ENCODE peak calls at places on chromosome 1, in five cellular contexts. Y is heart left ventricle, T is BJ, R is hepatocyte, H is body of pancreas. P is an unnamed sample.

GRCh38 chr1:61426254-61426653 is 298.7 kb downstream of the TM2D1 start:
- DNase-seq in T (no peak), Y (no peak), R (no peak), H (no peak), P (no peak)

GRCh38 chr1:26280333-26281042 is 602 bp downstream of the SH3BGRL3 start:
- DNase-seq in T (no peak), Y (peak), R (peak), H (peak), P (peak)

GRCh38 chr1:9439074-9439761 is 100.0 kb upstream of the SLC25A33 start:
- DNase-seq in Y (no peak), R (no peak), H (peak), T (no peak), P (no peak)

GRCh38 chr1:36622741-36623648 is 140.3 kb upstream of the CSF3R start:
- DNase-seq in T (no peak), Y (no peak), H (peak), R (peak), P (no peak)

GRCh38 chr1:28091043-28091781 is 2.8 kb upstream of the EYA3 start:
- DNase-seq in H (peak), Y (peak), T (no peak), R (peak), P (peak)

GRCh38 chr1:201170533-201171062 is 16.3 kb upstream of the TMEM9 start:
- DNase-seq in T (peak), Y (peak), R (peak), H (peak), P (peak)

GRCh38 chr1:77018386-77019156 is 151.3 kb downstream of the ST6GALNAC5 start:
- DNase-seq in T (no peak), H (no peak), R (no peak), Y (no peak), P (no peak)

GRCh38 chr1:2939041-2939552 is 82.2 kb upstream of the ACTRT2 start:
- DNase-seq in H (no peak), T (no peak), R (no peak), Y (peak), P (no peak)

GRCh38 chr1:216809649-216810048 is 86.4 kb upstream of the ESRRG start:
- DNase-seq in H (no peak), R (no peak), Y (no peak), T (no peak), P (no peak)

GRCh38 chr1:77170687-77171086 is 48.5 kb downstream of the PIGK start:
- DNase-seq in T (peak), H (no peak), Y (no peak), R (no peak), P (peak)

GRCh38 chr1:206693029-206693428 is 8.3 kb downstream of the MAPKAPK2 start:
- DNase-seq in T (no peak), R (no peak), H (peak), Y (peak), P (peak)

GRCh38 chr1:6497215-6497866 is 5.9 kb upstream of the PLEKHG5 start:
- DNase-seq in Y (peak), H (peak), R (peak), T (no peak), P (peak)

GRCh38 chr1:234658143-234658542 is 48.2 kb upstream of the IRF2BP2 start:
- DNase-seq in Y (no peak), R (peak), T (no peak), H (peak), P (peak)

GRCh38 chr1:13759072-13759471 is 59.1 kb downstream of the PRDM2 start:
- DNase-seq in T (no peak), H (peak), R (peak), Y (no peak), P (no peak)

GRCh38 chr1:87795615-87796337 is 467.1 kb downstream of the LMO4 start:
- DNase-seq in H (peak), R (peak), T (no peak), Y (no peak), P (no peak)

GRCh38 chr1:95353185-95353584 is 119.2 kb downstream of the RWDD3 start:
- DNase-seq in Y (no peak), T (no peak), H (no peak), R (no peak), P (no peak)

GRCh38 chr1:228463009-228463558 is 24.1 kb upstream of the RNF187 start:
- DNase-seq in H (no peak), Y (no peak), R (no peak), T (no peak), P (no peak)

GRCh38 chr1:228465134-228465533 is 22.0 kb upstream of the RNF187 start:
- DNase-seq in Y (no peak), H (no peak), R (no peak), T (no peak), P (no peak)

GRCh38 chr1:228464487-228464983 is 22.6 kb upstream of the RNF187 start:
- DNase-seq in R (peak), T (peak), Y (peak), H (peak), P (peak)

GRCh38 chr1:228463559-228464455 is 23.4 kb upstream of the RNF187 start:
- DNase-seq in R (peak), T (no peak), H (no peak), Y (no peak), P (no peak)

GRCh38 chr1:228465571-228466146 is 21.5 kb upstream of the RNF187 start:
- DNase-seq in R (no peak), Y (no peak), T (no peak), H (no peak), P (no peak)
- TF ChIP-seq CTCF in R (no peak), Y (no peak), T (no peak), H (no peak), P (no peak)

DNA sequence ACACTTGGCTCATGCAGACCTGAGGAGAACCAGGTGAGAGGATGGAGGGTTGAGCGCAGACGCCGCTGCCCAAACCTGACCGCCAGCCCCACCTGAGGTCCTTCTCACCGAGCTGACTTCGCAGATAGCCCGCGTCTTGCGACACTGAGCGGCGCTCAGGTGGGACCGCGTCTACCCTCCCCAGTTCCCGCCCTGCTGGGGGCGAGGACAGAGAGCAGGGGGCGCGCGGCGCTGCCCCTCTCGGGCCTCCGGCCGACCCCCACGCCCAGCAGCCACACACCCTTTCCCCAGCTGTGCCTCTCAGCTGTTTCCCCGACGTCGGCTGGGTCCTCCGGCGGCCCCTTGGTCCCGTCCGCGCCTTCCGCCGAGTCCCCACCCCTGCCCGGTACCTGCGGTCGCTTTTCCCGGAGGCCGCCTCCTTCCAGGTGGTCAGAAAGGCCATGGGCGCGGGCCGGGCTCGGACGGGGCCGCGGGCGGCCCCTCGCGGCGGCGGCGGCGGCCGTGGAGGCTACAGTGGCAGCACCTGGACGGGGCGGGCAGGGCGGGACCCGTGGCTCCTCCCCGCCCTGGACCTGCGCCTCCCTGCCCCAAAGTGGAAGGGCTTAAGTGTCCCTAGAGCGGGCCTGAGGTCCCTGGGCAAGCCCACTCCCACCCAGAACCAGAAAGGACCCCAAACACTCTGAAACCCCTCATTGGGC is 14.4 kb upstream of the TTC39A start:
- DNase-seq in H (peak), T (no peak), R (peak), Y (no peak), P (no peak)
- TF ChIP-seq CTCF in H (peak), T (no peak), R (peak), Y (no peak), P (no peak)

GRCh38 chr1:31985430-31985829 is 28.2 kb upstream of the KHDRBS1 start:
- DNase-seq in R (no peak), T (no peak), H (no peak), Y (no peak), P (no peak)
- TF ChIP-seq CTCF in R (no peak), T (no peak), H (no peak), Y (no peak), P (no peak)

DNA sequence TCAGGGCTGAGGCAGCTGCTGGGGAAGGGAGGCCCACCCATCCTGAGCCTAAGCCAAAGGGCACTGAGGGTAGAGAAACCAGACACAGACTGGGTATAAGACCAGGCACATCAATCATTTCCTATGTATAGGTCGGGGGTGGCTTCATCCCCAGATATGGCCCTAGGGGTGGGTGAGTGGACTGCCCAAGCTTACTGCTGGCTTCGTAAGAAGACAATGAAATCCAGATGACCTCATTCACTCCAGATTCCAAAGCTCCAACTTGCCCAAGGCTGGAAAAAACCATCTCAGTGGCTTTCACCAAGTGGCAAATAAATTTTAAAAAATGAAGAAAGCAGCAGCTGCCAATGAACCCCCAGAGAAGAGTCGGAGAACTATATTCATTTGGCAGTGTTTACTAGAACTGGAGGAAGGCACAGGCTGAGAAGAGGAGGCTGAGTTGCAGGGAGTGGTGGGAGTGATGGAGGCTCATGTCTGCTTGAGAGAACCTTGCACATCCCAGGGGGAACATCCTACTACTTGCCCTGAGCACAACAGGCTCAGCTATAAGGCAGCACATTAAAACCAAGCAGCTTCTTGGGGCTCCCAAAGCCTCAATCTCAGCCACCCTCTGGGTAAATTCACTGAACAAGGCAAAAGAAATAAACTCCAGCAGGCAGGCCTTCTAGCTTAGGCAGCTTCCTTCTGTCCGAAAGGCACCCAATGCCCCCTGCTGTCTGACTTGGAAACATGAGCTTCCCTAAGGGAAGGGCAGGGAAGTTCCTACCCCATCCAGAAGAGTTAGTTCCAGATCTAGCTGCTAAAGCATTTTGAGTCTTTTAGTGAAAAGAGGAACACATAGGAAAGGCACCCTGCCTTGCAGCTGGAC is 14.1 kb downstream of the PEA15 start:
- DNase-seq in T (peak), H (no peak), Y (peak), R (peak), P (peak)
- TF ChIP-seq CTCF in T (peak), H (peak), Y (peak), R (peak), P (peak)